ENCODE peak calls at places on chromosomes 2 and 18, in four cellular contexts. U is uterus, S is psoas muscle, L is ovary. E is an unnamed sample.

GRCh38 chr18:9404565-9405060 is 70.0 kb downstream of the TWSG1 start:
- DNase-seq in U (peak), S (no peak), L (no peak), E (peak)

GRCh38 chr2:50143822-50144575 is 887.9 kb downstream of the NRXN1 start:
- DNase-seq in U (no peak), S (no peak), L (no peak), E (peak)

GRCh38 chr2:206464597-206464996 is 21.3 kb downstream of the ADAM23 start:
- DNase-seq in U (no peak), S (no peak), L (no peak), E (no peak)

GRCh38 chr2:29519996-29520395 is 401.4 kb downstream of the ALK start:
- DNase-seq in U (no peak), S (no peak), L (no peak), E (peak)

GRCh38 chr2:170716851-170717598 is 1.9 kb downstream of the SP5 start:
- DNase-seq in U (peak), S (peak), L (peak), E (peak)

GRCh38 chr18:55415258-55415871 is 172.6 kb downstream of the TCF4 start:
- DNase-seq in U (peak), S (peak), L (peak), E (peak)

GRCh38 chr2:7567646-7568045 is 650.4 kb downstream of the RNF144A start:
- DNase-seq in U (no peak), S (no peak), L (no peak), E (no peak)

GRCh38 chr2:148935791-148936190 is 60.8 kb downstream of the KIF5C start:
- DNase-seq in U (no peak), S (no peak), L (no peak), E (no peak)

GRCh38 chr2:100196786-100197494 is 54.5 kb upstream of the AFF3 start:
- DNase-seq in U (peak), S (no peak), L (no peak), E (peak)

GRCh38 chr2:162294949-162295348 is 23.5 kb downstream of the IFIH1 start:
- DNase-seq in U (no peak), S (no peak), L (no peak), E (no peak)

GRCh38 chr2:33236457-33236856 is 240.0 kb upstream of the RASGRP3 start:
- DNase-seq in U (no peak), S (no peak), L (no peak), E (peak)

GRCh38 chr2:236858661-236859060 is 227.0 kb upstream of the COPS8 start:
- DNase-seq in U (no peak), S (no peak), L (no peak), E (no peak)

GRCh38 chr2:162343824-162344616 is at the start of gene GCA:
- DNase-seq in U (peak), S (peak), L (peak), E (peak)

GRCh38 chr2:234839285-234839684 is 112.5 kb upstream of the SH3BP4 start:
- DNase-seq in U (no peak), S (no peak), L (no peak), E (no peak)

GRCh38 chr2:75605770-75606535 is 40.6 kb upstream of the MRPL19 start:
- DNase-seq in U (no peak), S (no peak), L (no peak), E (peak)

GRCh38 chr2:132424526-132425121 is 8.0 kb downstream of the GPR39 start:
- DNase-seq in U (no peak), S (peak), L (no peak), E (peak)

GRCh38 chr2:154484338-154485099 is 214.0 kb upstream of the KCNJ3 start:
- DNase-seq in U (no peak), S (no peak), L (no peak), E (no peak)

GRCh38 chr2:124050833-124051497 is 25.9 kb downstream of the CNTNAP5 start:
- DNase-seq in U (no peak), S (no peak), L (no peak), E (no peak)

GRCh38 chr2:122634261-122634660 is 878.8 kb downstream of the TSN start:
- DNase-seq in U (no peak), S (no peak), L (no peak), E (peak)

GRCh38 chr2:228917195-228917594 is 353.9 kb downstream of the PID1 start:
- DNase-seq in U (no peak), S (no peak), L (no peak), E (peak)

DNA sequence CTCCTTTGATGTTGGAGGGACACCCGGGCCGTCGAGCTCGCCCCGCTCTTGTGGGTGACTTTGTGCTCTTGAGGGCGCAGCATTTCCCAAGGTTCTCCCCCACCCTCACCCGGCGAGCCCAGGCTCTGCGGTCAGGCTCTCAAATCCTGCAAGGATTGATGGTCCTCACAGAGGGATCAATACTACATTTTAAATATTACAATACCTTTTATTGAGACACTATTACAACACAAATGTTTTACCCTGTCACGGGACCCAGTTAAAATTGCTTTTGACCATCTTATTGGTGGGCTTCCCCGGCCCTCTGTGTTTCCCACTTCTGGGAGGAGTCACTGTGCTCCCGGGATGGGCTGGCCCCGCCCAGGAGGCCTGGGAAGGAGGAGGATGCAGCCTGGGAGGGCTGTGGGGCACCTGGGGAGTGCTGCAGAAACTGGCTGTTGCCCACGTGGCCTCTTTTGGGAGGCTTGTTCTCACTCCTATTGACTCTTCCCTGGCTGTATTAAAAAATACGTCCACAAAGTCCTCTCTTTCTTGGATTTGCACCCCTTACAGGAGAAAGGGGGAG is 222.7 kb downstream of the INSIG2 start:
- DNase-seq in U (no peak), S (peak), L (no peak), E (no peak)
- H3K4me3 ChIP-seq in U (peak), S (peak), L (peak), E (no peak)

DNA sequence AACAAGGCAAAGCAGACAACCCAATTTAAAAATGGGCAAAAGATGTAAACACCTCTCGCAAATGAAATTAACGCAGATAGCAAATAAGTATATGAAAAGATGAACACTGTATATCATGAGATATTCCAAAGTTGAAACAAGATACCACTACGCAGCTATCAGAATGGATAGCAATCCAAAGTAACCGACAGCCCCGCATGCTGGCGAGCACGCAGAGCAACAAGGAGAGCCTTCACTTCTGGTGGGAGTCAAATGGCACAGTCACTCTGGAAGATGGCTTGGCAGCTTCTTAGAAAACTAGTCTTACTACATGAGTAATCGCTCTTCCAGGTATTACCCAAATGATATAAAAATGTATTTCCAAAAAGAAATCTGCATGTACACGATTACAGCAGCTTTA is 1.4 kb downstream of the NDUFA10 start:
- DNase-seq in U (no peak), S (no peak), L (no peak), E (no peak)
- TF ChIP-seq CTCF in U (no peak), S (no peak), L (no peak), E (no peak)

DNA sequence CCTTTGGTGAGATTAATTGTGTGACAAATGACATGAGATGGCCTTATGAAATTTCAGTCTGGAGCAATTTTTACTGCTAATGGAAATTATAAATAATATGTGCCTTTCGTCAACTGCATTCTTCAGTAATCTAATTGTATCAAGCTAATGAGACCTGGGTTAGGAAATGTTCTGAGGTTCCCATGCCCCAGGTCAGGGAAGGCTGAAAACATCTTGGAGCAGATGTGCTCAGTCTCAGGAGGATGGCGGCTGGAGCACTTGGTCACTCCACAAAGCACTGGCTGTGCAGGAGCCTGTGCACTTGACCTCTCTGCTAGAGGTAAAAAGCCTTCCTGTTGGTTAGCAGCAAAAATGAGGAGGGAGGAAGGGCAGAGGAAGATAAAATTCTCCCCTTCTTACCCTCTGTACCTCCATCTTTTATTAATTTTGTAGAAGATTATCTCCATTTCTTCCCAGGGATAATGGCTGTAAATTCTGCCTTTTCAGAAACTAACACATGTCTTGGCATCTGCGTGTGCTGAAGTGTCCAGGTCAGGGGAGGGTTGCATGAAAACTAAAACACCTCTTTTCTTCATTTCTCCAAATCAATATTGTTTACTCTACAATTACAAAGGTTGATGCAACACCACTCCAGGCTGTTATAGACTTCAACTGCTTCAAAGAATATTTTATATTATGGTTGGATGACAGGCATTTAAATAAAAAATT is 1606.4 kb upstream of the ACVR2A start:
- DNase-seq in U (no peak), S (no peak), L (no peak), E (no peak)
- H3K4me3 ChIP-seq in U (no peak), S (no peak), L (no peak), E (no peak)

GRCh38 chr2:30915485-30915884 is 108.2 kb upstream of the CAPN13 start:
- DNase-seq in U (no peak), S (no peak), L (no peak), E (no peak)
- TF ChIP-seq CTCF in U (no peak), S (no peak), L (no peak), E (no peak)

GRCh38 chr2:70094171-70094977 is 7.1 kb downstream of the PCBP1 start:
- DNase-seq in U (no peak), S (no peak), L (no peak), E (no peak)

GRCh38 chr2:70094978-70095832 is 7.9 kb downstream of the PCBP1 start:
- DNase-seq in U (peak), S (no peak), L (no peak), E (peak)

GRCh38 chr2:70099270-70099669 is 12.0 kb downstream of the PCBP1 start:
- DNase-seq in U (no peak), S (no peak), L (no peak), E (no peak)

GRCh38 chr2:70098032-70098431 is 10.8 kb downstream of the PCBP1 start:
- DNase-seq in U (no peak), S (no peak), L (no peak), E (no peak)

DNA sequence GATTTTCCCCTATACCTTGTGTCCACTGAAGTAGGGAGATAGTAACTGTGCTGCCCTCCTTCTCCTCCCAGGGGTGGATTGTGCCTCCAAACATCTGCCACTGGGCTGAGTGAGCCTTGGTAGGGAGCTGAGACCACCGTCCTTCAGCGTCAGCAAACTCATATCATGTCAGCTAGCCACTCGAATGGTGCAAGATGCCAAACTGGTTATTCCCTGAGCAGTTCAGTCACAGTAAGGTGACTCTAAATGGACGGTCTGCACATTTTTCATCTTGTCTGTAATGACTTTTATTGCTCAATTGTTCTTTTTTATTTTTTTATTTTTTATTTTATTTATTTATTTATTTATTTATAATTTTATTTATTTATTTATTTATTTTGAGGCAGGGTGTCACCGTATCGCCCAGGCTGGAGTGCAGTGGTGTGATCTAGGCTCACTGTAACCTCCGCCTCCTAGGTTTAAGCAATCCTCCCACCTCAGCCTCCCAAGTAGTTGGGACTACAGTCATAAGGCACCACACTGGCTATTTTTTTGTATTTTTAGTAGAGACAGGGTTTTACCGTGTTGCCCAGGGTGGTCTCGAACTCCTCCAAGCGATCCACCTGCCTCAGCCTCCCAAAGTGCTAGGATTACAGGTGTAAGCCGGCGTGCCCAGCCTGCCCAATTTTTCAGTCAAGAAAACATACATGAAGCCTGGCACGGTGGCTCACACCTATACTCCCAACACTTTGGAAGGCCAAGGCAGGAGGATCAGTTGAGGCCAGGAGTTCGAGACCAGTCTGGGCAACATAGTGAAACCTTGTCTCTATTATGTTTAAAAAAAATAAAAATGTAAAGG is 8.8 kb downstream of the PCBP1 start:
- DNase-seq in U (no peak), S (no peak), L (no peak), E (no peak)
- H3K4me3 ChIP-seq in U (no peak), S (no peak), L (no peak), E (no peak)